ENCODE peak calls at places on chromosomes 5 and 9, in five cellular contexts. One of them, this sample, is unnamed.

GRCh38 chr9:133115604-133116345 is 5.3 kb downstream of the RALGDS start:
- DNase-seq in cardiac muscle cell: no peak
- DNase-seq in cardiac fibroblast: no peak
- DNase-seq in A549: no peak
- DNase-seq in epithelial cell of esophagus: no peak
- DNase-seq in this sample: peak; percentile 94

GRCh38 chr9:112050544-112051475 is 124.3 kb downstream of the SUSD1 start:
- DNase-seq in cardiac fibroblast: peak; percentile 90
- DNase-seq in cardiac muscle cell: no peak
- DNase-seq in epithelial cell of esophagus: peak; percentile 80
- DNase-seq in A549: peak; percentile 42
- DNase-seq in this sample: no peak

GRCh38 chr5:170572453-170572852 is 68.6 kb downstream of the KCNIP1 start:
- DNase-seq in cardiac fibroblast: no peak
- DNase-seq in cardiac muscle cell: no peak
- DNase-seq in A549: peak; percentile 3
- DNase-seq in epithelial cell of esophagus: peak; percentile 29
- DNase-seq in this sample: peak; percentile 54

GRCh38 chr9:123282343-123283047 is 14.1 kb upstream of the STRBP start:
- DNase-seq in cardiac fibroblast: no peak
- DNase-seq in cardiac muscle cell: peak; percentile 35
- DNase-seq in epithelial cell of esophagus: peak; percentile 36
- DNase-seq in A549: peak; percentile 37
- DNase-seq in this sample: no peak

GRCh38 chr5:94776167-94776566 is 157.7 kb downstream of the SLF1 start:
- DNase-seq in A549: no peak
- DNase-seq in cardiac fibroblast: peak; percentile 10
- DNase-seq in cardiac muscle cell: no peak
- DNase-seq in epithelial cell of esophagus: peak; percentile 2
- DNase-seq in this sample: no peak

GRCh38 chr9:110750272-110750671 is 81.7 kb downstream of the MUSK start:
- DNase-seq in cardiac muscle cell: no peak
- DNase-seq in cardiac fibroblast: peak; percentile 52
- DNase-seq in A549: no peak
- DNase-seq in epithelial cell of esophagus: no peak
- DNase-seq in this sample: no peak

GRCh38 chr9:21681641-21682040 is 120.8 kb upstream of the MTAP start:
- DNase-seq in cardiac fibroblast: peak; percentile 84
- DNase-seq in cardiac muscle cell: no peak
- DNase-seq in A549: peak; percentile 81
- DNase-seq in epithelial cell of esophagus: peak; percentile 94
- DNase-seq in this sample: no peak

GRCh38 chr5:116038817-116039216 is 6.5 kb downstream of the ARL14EPL start:
- DNase-seq in cardiac fibroblast: no peak
- DNase-seq in epithelial cell of esophagus: no peak
- DNase-seq in A549: no peak
- DNase-seq in cardiac muscle cell: no peak
- DNase-seq in this sample: peak; percentile 50

GRCh38 chr9:88766778-88767503 is 224.3 kb upstream of the S1PR3 start:
- DNase-seq in cardiac fibroblast: peak; percentile 87
- DNase-seq in epithelial cell of esophagus: peak; percentile 93
- DNase-seq in cardiac muscle cell: no peak
- DNase-seq in A549: peak; percentile 38
- DNase-seq in this sample: no peak

GRCh38 chr9:126617740-126618133 is 4.0 kb downstream of the LMX1B start:
- DNase-seq in cardiac muscle cell: no peak
- DNase-seq in cardiac fibroblast: no peak
- DNase-seq in A549: no peak
- DNase-seq in epithelial cell of esophagus: no peak
- DNase-seq in this sample: no peak

GRCh38 chr5:431711-432050 is 11.3 kb upstream of the EXOC3 start:
- DNase-seq in cardiac muscle cell: no peak
- DNase-seq in epithelial cell of esophagus: no peak
- DNase-seq in A549: no peak
- DNase-seq in cardiac fibroblast: no peak
- DNase-seq in this sample: no peak

GRCh38 chr5:130034872-130035271 is 130.6 kb downstream of the CHSY3 start:
- DNase-seq in cardiac fibroblast: peak; percentile 68
- DNase-seq in A549: no peak
- DNase-seq in epithelial cell of esophagus: peak; percentile 30
- DNase-seq in cardiac muscle cell: no peak
- DNase-seq in this sample: no peak

GRCh38 chr5:96200611-96201010 is 232.4 kb downstream of the PCSK1 start:
- DNase-seq in cardiac muscle cell: no peak
- DNase-seq in A549: no peak
- DNase-seq in epithelial cell of esophagus: no peak
- DNase-seq in cardiac fibroblast: no peak
- DNase-seq in this sample: no peak

GRCh38 chr5:2912741-2913140 is 161.3 kb upstream of the IRX2 start:
- DNase-seq in A549: no peak
- DNase-seq in cardiac muscle cell: no peak
- DNase-seq in cardiac fibroblast: no peak
- DNase-seq in epithelial cell of esophagus: no peak
- DNase-seq in this sample: no peak

GRCh38 chr9:78612089-78612488 is 315.2 kb downstream of the PSAT1 start:
- DNase-seq in A549: no peak
- DNase-seq in epithelial cell of esophagus: peak; percentile 43
- DNase-seq in cardiac fibroblast: peak; percentile 68
- DNase-seq in cardiac muscle cell: no peak
- DNase-seq in this sample: no peak

GRCh38 chr5:179763215-179763945 is 30.4 kb upstream of the LTC4S start:
- DNase-seq in cardiac fibroblast: peak; percentile 87
- DNase-seq in A549: peak; percentile 80
- DNase-seq in cardiac muscle cell: peak; percentile 72
- DNase-seq in epithelial cell of esophagus: peak; percentile 83
- DNase-seq in this sample: peak; percentile 68

GRCh38 chr9:17520264-17521058 is 58.4 kb upstream of the SH3GL2 start:
- DNase-seq in cardiac fibroblast: no peak
- DNase-seq in cardiac muscle cell: no peak
- DNase-seq in epithelial cell of esophagus: no peak
- DNase-seq in A549: no peak
- DNase-seq in this sample: no peak

DNA sequence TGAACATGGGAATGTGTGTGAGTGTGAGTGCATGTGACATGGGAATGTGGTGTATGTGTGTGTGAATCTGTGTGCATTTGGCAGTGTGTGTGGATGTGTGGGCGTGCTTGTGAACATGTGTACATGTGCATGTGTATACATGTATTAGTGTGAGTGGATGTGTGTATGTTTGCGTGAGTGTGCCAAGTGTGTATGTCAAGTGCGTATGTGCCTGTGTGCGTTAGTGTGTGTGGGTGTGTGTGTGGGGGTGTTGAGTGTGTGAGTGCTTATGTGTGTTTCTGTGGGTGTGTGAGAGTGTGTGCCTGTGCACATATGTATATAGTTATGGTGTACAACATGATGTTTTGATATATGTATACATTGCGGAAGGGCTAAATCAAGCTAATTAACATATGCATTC is 244.3 kb downstream of the GADD45G start:
- DNase-seq in epithelial cell of esophagus: no peak
- DNase-seq in A549: no peak
- DNase-seq in cardiac muscle cell: no peak
- DNase-seq in cardiac fibroblast: no peak
- DNase-seq in this sample: no peak
- TF ChIP-seq CTCF in epithelial cell of esophagus: no peak
- TF ChIP-seq CTCF in A549: no peak
- TF ChIP-seq CTCF in cardiac muscle cell: no peak
- TF ChIP-seq CTCF in cardiac fibroblast: no peak
- TF ChIP-seq CTCF in this sample: no peak

GRCh38 chr5:119286516-119287488 is 69.0 kb upstream of the TNFAIP8 start:
- DNase-seq in cardiac fibroblast: no peak
- DNase-seq in cardiac muscle cell: no peak
- DNase-seq in epithelial cell of esophagus: no peak
- DNase-seq in A549: peak; percentile 5
- DNase-seq in this sample: no peak
- H3K4me3 ChIP-seq in cardiac fibroblast: no peak overlapping the region
- H3K4me3 ChIP-seq in cardiac muscle cell: no peak overlapping the region
- H3K4me3 ChIP-seq in epithelial cell of esophagus: no peak overlapping the region
- H3K4me3 ChIP-seq in A549: peak overlapping the region; percentile 23
- H3K4me3 ChIP-seq in this sample: peak overlapping the region; percentile 45

DNA sequence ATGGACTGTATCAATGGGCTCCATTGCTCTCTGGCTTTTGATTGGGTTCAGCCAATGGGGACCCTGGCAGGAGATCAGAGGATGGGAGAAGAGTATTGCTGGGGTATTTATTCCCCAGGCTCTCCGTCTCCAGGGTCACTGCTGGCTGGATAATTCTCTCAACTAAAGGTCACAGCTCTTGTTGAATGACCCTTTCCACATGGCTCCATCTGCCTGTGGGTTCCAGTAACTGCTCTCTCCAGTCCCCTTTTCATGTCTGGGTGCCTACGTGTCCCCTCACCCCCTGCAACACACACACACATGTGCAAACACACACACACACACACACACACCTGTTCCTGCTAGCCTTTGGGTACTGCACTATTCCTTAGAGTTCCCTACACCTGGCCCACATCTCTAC is 53.9 kb upstream of the RIC1 start:
- DNase-seq in cardiac muscle cell: no peak
- DNase-seq in cardiac fibroblast: peak; percentile 21
- DNase-seq in A549: no peak
- DNase-seq in epithelial cell of esophagus: no peak
- DNase-seq in this sample: peak; percentile 36
- TF ChIP-seq CTCF in cardiac muscle cell: no peak
- TF ChIP-seq CTCF in cardiac fibroblast: no peak
- TF ChIP-seq CTCF in A549: no peak
- TF ChIP-seq CTCF in epithelial cell of esophagus: no peak
- TF ChIP-seq CTCF in this sample: peak; percentile 5

GRCh38 chr9:95010431-95010838 is 283.9 kb downstream of the AOPEP start:
- DNase-seq in A549: no peak
- DNase-seq in cardiac muscle cell: no peak
- DNase-seq in epithelial cell of esophagus: no peak
- DNase-seq in cardiac fibroblast: no peak
- DNase-seq in this sample: no peak

GRCh38 chr9:95007470-95007869 is 281.0 kb downstream of the AOPEP start:
- DNase-seq in cardiac fibroblast: peak; percentile 78
- DNase-seq in cardiac muscle cell: no peak
- DNase-seq in A549: no peak
- DNase-seq in epithelial cell of esophagus: peak; percentile 52
- DNase-seq in this sample: no peak

GRCh38 chr9:95009459-95009858 is 283.0 kb downstream of the AOPEP start:
- DNase-seq in cardiac muscle cell: no peak
- DNase-seq in A549: peak; percentile 85
- DNase-seq in epithelial cell of esophagus: peak; percentile 32
- DNase-seq in cardiac fibroblast: no peak
- DNase-seq in this sample: no peak

GRCh38 chr9:95005276-95006141 is 279.0 kb downstream of the AOPEP start:
- DNase-seq in cardiac fibroblast: peak; percentile 43
- DNase-seq in cardiac muscle cell: no peak
- DNase-seq in A549: peak; percentile 68
- DNase-seq in epithelial cell of esophagus: peak; percentile 35
- DNase-seq in this sample: no peak

DNA sequence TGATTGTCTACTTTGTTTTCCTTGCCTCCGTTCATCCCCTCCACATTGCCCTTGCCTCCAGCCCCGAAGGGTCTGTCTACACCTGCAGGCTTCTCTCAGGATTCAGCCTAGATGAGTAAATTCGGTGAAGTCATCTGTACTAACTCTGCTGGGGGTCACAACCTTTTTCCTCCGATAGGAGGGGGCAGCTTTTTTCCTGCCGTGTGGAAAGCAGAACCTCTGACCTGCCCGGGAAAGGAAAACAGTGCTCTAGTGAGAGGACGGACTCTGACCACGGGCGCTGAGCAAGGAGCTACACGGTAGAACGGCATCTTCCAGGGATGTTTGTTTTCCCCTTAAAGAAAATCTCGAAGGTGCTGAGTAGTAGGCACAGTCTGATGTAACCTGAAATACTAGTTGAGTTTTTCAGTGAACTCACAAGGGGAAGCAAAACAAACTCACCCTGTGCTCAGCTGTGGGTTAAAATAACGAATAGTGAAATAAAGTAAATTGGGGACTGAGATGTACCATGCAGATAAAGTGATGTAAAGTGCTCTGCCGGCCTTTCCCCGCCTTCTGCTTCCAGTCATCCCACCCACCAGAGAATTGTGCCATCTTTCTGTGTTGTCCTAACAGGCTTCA is 281.8 kb downstream of the AOPEP start:
- DNase-seq in cardiac fibroblast: peak; percentile 61
- DNase-seq in epithelial cell of esophagus: peak; percentile 60
- DNase-seq in cardiac muscle cell: no peak
- DNase-seq in A549: peak; percentile 84
- DNase-seq in this sample: no peak
- H3K4me3 ChIP-seq in cardiac fibroblast: peak overlapping the region; percentile 80
- H3K4me3 ChIP-seq in epithelial cell of esophagus: peak overlapping the region; percentile 86
- H3K4me3 ChIP-seq in cardiac muscle cell: no peak overlapping the region
- H3K4me3 ChIP-seq in A549: peak overlapping the region; percentile 87
- H3K4me3 ChIP-seq in this sample: no peak overlapping the region

GRCh38 chr5:111757582-111758283 is 739 bp upstream of the NREP start:
- DNase-seq in cardiac muscle cell: peak; percentile 91
- DNase-seq in cardiac fibroblast: peak; percentile 96
- DNase-seq in A549: peak; percentile 87
- DNase-seq in epithelial cell of esophagus: peak; percentile 86
- DNase-seq in this sample: peak; percentile 95
- TF ChIP-seq CTCF in cardiac muscle cell: no peak
- TF ChIP-seq CTCF in cardiac fibroblast: no peak
- TF ChIP-seq CTCF in A549: no peak
- TF ChIP-seq CTCF in epithelial cell of esophagus: no peak
- TF ChIP-seq CTCF in this sample: no peak